ENCODE peak calls at places on chromosomes 7 and 10, in seven cellular contexts. N is astrocyte, G is A549, D is choroid plexus epithelial cell, X is ovary, H is K562, C is NCI-H2081. M is an unnamed sample.

GRCh38 chr10:5723692-5724091 is 39.1 kb downstream of the TASOR2 start:
- DNase-seq in N (no peak), G (no peak), D (no peak), X (no peak), H (no peak), C (no peak), M (no peak)

GRCh38 chr7:18894155-18894554 is 223.3 kb downstream of the TWIST1 start:
- DNase-seq in N (no peak), G (no peak), D (no peak), X (no peak), H (no peak), C (no peak), M (no peak)

GRCh38 chr7:112985377-112985987 is 101.1 kb downstream of the GPR85 start:
- DNase-seq in N (peak), G (no peak), D (peak), X (no peak), H (no peak), C (peak), M (no peak)

GRCh38 chr10:119517235-119518141 is 25.0 kb downstream of the RGS10 start:
- DNase-seq in N (peak), G (no peak), D (peak), X (no peak), H (no peak), C (no peak), M (peak)

GRCh38 chr7:92615861-92616260 is 25.7 kb upstream of the FAM133B start:
- DNase-seq in N (no peak), G (no peak), D (no peak), X (no peak), H (no peak), C (no peak), M (no peak)

GRCh38 chr10:37952051-37952815 is 24.2 kb downstream of the ZNF25 start:
- DNase-seq in N (no peak), G (no peak), D (no peak), X (no peak), H (no peak), C (no peak), M (no peak)

GRCh38 chr10:10730644-10731043 is 287.0 kb upstream of the CELF2 start:
- DNase-seq in N (no peak), G (no peak), D (no peak), X (no peak), H (no peak), C (no peak), M (no peak)

GRCh38 chr7:135189961-135190360 is 19.5 kb upstream of the CYREN start:
- DNase-seq in N (no peak), G (no peak), D (peak), X (no peak), H (no peak), C (no peak), M (no peak)

GRCh38 chr10:131736321-131736980 is 164.4 kb upstream of the PPP2R2D start:
- DNase-seq in N (no peak), G (no peak), D (no peak), X (no peak), H (no peak), C (no peak), M (no peak)

GRCh38 chr10:98260752-98261151 is 7.2 kb downstream of the LOXL4 start:
- DNase-seq in N (no peak), G (no peak), D (no peak), X (no peak), H (no peak), C (no peak), M (no peak)

GRCh38 chr7:139687980-139688632 is 89.7 kb downstream of the HIPK2 start:
- DNase-seq in N (no peak), G (no peak), D (peak), X (no peak), H (peak), C (no peak), M (peak)

GRCh38 chr7:14936530-14936929 is 34.0 kb upstream of the DGKB start:
- DNase-seq in N (peak), G (peak), D (peak), X (no peak), H (no peak), C (no peak), M (no peak)

GRCh38 chr10:69391158-69391557 is 25.6 kb downstream of the TACR2 start:
- DNase-seq in N (no peak), G (no peak), D (no peak), X (no peak), H (no peak), C (no peak), M (no peak)

GRCh38 chr7:30533886-30534285 is 29.3 kb upstream of the GGCT start:
- DNase-seq in N (no peak), G (no peak), D (no peak), X (no peak), H (no peak), C (no peak), M (no peak)

GRCh38 chr10:50421026-50421719 is 169.9 kb upstream of the ASAH2 start:
- DNase-seq in N (no peak), G (peak), D (peak), X (no peak), H (peak), C (peak), M (peak)

GRCh38 chr7:26699761-26700160 is 164.6 kb downstream of the SKAP2 start:
- DNase-seq in N (no peak), G (peak), D (no peak), X (no peak), H (no peak), C (no peak), M (no peak)